ENCODE peak calls at places on chromosomes 3 and 15, in five cellular contexts. H, F, B, E and M are unnamed samples. For H3K4me1 and H3K36me3, the result is how much of the 10 kb centered on the place peaks cover.

GRCh38 chr3:45773714-45774449 is 22.5 kb downstream of the SLC6A20 start:
- DNase-seq in B (no peak), E (no peak), H (no peak), F (no peak), M (no peak)

GRCh38 chr3:122415104-122415744 is 638 bp downstream of the WDR5B start:
- DNase-seq in E (no peak), H (no peak), F (no peak), B (peak), M (peak)

GRCh38 chr3:126537116-126537729 is 13.3 kb downstream of the CHST13 start:
- DNase-seq in F (no peak), H (no peak), B (no peak), E (no peak), M (no peak)

GRCh38 chr3:136667081-136667480 is 85.1 kb downstream of the STAG1 start:
- DNase-seq in B (no peak), E (no peak), F (no peak), H (no peak), M (no peak)

GRCh38 chr3:143479727-143480126 is 360.2 kb downstream of the CHST2 start:
- DNase-seq in B (no peak), F (no peak), H (no peak), E (no peak), M (no peak)

GRCh38 chr15:98647026-98647773 is 1.1 kb upstream of the IGF1R start:
- DNase-seq in B (peak), H (no peak), F (peak), E (peak), M (peak)

GRCh38 chr15:87118424-87118823 is 1038.8 kb downstream of the AGBL1 start:
- DNase-seq in H (no peak), B (peak), E (no peak), F (no peak), M (peak)

GRCh38 chr15:50262533-50262932 is 3.0 kb downstream of the HDC start:
- DNase-seq in E (no peak), B (no peak), F (no peak), H (no peak), M (no peak)

GRCh38 chr3:169090559-169090958 is 573.0 kb downstream of the MECOM start:
- DNase-seq in B (no peak), F (no peak), H (no peak), E (no peak), M (no peak)

GRCh38 chr3:161295325-161295724 is 74.2 kb downstream of the NMD3 start:
- DNase-seq in B (no peak), E (no peak), F (no peak), H (no peak), M (no peak)

GRCh38 chr3:44529927-44530326 is 25.1 kb upstream of the ZKSCAN7 start:
- DNase-seq in H (no peak), F (no peak), E (no peak), B (no peak), M (no peak)

GRCh38 chr3:76040946-76041345 is 255.6 kb upstream of the ZNF717 start:
- DNase-seq in E (no peak), H (no peak), F (no peak), B (no peak), M (no peak)

GRCh38 chr3:105401254-105401653 is 34.5 kb downstream of the ALCAM start:
- DNase-seq in B (no peak), H (no peak), F (no peak), E (no peak), M (no peak)
- H3K4me1 ChIP-seq in B (under half), H (under half), F (under half), E (under half), M (under half)

DNA sequence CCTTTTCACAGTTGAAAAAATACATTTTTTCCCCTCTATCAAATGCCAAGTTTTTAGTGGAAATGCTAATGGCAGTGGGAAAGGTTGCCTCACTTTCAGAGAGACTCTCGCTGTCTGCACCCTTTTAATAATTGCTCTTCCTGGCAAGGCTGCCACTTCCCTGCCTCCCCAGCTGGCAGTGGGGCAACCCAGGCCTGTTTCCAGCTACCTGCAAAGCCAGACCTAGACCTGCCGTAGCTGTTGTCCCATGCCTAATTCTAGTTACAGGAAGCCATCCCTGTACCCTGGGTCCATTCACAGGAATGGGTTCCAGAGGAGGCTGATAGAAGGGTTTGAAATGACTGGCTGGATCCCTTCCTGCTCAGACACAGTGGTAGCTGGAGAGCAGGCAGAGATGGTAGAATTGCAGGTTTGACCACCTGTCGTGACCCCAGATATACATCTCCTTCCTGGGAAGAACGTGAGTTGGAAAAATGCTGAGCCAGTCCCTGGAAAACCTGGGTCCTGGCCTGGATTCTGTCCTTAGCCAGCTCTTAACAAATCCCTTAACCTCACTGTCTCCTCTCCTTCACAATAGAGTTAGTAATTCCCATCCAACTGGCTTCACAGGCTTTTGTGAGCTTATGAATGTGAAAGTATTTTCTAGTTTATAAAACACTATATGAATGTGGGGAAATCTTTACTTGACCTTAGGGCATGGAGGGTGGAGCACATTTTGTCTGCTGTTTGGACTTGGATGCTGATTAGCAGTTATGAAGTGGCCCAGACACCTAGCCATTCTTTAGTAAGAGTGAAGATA is 13.0 kb upstream of the ALPK3 start:
- DNase-seq in H (no peak), E (no peak), B (no peak), F (no peak), M (no peak)
- H3K36me3 ChIP-seq in H (under half), E (under half), B (under half), F (under half), M (under half)

GRCh38 chr3:66076861-66077495 is 38.3 kb upstream of the MAGI1 start:
- DNase-seq in B (peak), F (no peak), E (no peak), H (no peak), M (peak)
- H3K4me1 ChIP-seq in B (under half), F (under half), E (under half), H (under half), M (under half)

DNA sequence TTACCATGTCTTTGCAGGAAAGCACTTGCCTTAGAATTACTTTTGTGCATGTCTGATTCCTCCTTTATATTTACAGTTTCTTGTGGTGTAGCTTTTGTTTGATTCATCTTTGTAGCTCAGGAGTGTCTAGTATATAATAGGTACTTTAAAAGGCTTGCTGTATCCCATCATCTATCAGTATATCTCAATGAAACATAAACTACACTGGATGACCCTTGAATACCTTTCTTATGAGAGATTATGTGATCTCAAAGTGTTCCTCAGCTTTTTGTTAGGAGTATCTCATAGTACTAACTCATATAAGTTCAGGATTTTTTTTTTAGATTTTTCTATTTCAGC is 234.8 kb downstream of the PYDC2 start:
- DNase-seq in E (no peak), F (no peak), B (no peak), H (no peak), M (no peak)
- H3K36me3 ChIP-seq in E (under half), F (under half), B (under half), H (under half), M (under half)

DNA sequence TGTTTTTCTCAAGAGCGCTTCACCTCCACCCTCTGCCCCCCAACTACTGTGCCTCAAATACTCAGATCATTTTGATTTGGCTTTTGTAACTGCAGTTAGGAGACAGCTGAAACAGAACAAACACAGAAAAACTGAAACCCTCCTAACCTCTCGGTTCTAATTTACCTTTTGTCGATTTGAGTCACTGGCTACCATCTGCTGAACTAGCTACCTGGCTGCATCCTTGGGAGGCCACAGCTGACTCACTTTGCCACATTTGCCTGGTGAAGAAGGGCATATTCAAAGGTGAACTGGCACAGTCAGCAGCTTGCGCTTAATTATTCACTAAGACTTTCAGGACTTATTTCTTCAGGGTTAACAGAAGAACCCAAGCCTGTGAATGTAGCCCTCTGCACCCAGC is 117.7 kb downstream of the FOXB1 start:
- DNase-seq in F (no peak), E (no peak), B (no peak), H (no peak), M (no peak)
- H3K4me1 ChIP-seq in F (under half), E (under half), B (under half), H (under half), M (under half)

DNA sequence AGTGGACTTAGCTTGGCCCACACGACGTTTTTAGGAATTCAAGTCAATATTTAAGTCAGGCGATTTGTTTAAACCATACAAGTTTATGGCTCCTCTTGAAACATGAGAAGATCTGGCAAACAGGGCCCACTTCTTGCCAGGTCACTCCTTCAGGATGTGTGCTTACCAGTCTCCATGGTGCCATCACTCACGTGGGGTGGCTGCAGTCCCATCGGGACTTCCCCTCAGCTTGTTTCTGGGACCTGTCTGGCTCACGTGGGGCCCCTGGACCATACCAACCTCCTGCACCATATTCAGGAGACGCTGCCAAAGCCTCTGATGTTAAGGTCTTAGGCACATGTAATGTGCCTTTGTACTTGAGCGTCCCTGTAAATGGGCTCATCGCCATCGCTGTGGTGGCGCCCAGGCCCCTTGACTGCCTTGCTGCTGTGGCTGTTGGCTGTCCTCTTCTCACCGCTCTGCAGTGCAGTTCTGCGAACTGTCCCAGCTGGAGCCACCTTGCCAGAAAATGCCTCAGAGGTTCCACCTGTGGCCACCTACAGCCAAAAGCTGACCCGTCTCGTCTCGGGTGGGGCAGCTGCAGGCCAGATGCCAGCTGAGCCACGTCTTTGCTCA is 8.9 kb downstream of the MCM2 start:
- DNase-seq in F (no peak), E (no peak), B (no peak), H (no peak), M (no peak)
- H3K36me3 ChIP-seq in F (half or more), E (under half), B (under half), H (under half), M (half or more)

GRCh38 chr3:111811811-111812210 is 47.3 kb upstream of the PHLDB2 start:
- DNase-seq in B (no peak), F (no peak), H (no peak), E (no peak), M (no peak)
- H3K4me1 ChIP-seq in B (under half), F (under half), H (under half), E (under half), M (under half)